ENCODE peak calls at places on chromosomes 2 and 18, in five cellular contexts. One of them, this sample, is unnamed.

GRCh38 chr2:231680284-231680991 is 27.9 kb upstream of the PTMA start:
- DNase-seq in GM12891: no peak
- DNase-seq in spleen: peak; percentile 79
- DNase-seq in GM12892: no peak
- DNase-seq in SK-N-SH: no peak
- DNase-seq in this sample: no peak

GRCh38 chr2:53859354-53860159 is at the start of gene GPR75:
- DNase-seq in GM12891: no peak
- DNase-seq in spleen: peak; percentile 73
- DNase-seq in GM12892: no peak
- DNase-seq in SK-N-SH: peak; percentile 27
- DNase-seq in this sample: no peak

GRCh38 chr2:187034434-187034833 is 185.5 kb upstream of the ZSWIM2 start:
- DNase-seq in GM12891: no peak
- DNase-seq in spleen: no peak
- DNase-seq in GM12892: no peak
- DNase-seq in SK-N-SH: no peak
- DNase-seq in this sample: no peak

GRCh38 chr2:52341732-52342131 is 1309.8 kb upstream of the NRXN1 start:
- DNase-seq in GM12891: no peak
- DNase-seq in spleen: no peak
- DNase-seq in GM12892: no peak
- DNase-seq in SK-N-SH: no peak
- DNase-seq in this sample: no peak

GRCh38 chr18:56489901-56490300 is 148.5 kb downstream of the TXNL1 start:
- DNase-seq in GM12891: no peak
- DNase-seq in spleen: no peak
- DNase-seq in GM12892: no peak
- DNase-seq in SK-N-SH: no peak
- DNase-seq in this sample: no peak

GRCh38 chr2:42252464-42252863 is 83.3 kb downstream of the EML4 start:
- DNase-seq in GM12891: no peak
- DNase-seq in spleen: no peak
- DNase-seq in GM12892: no peak
- DNase-seq in SK-N-SH: no peak
- DNase-seq in this sample: no peak

GRCh38 chr2:19140463-19141208 is 217.8 kb downstream of the OSR1 start:
- DNase-seq in GM12891: no peak
- DNase-seq in spleen: no peak
- DNase-seq in GM12892: no peak
- DNase-seq in SK-N-SH: no peak
- DNase-seq in this sample: peak; percentile 89

GRCh38 chr2:70111752-70112591 is 24.7 kb downstream of the PCBP1 start:
- DNase-seq in GM12891: no peak
- DNase-seq in spleen: peak; percentile 62
- DNase-seq in GM12892: no peak
- DNase-seq in SK-N-SH: peak; percentile 52
- DNase-seq in this sample: no peak

GRCh38 chr2:28586864-28587263 is 91.0 kb downstream of the PLB1 start:
- DNase-seq in GM12891: no peak
- DNase-seq in spleen: no peak
- DNase-seq in GM12892: no peak
- DNase-seq in SK-N-SH: no peak
- DNase-seq in this sample: no peak

GRCh38 chr2:176552456-176553135 is 283.4 kb downstream of the MTX2 start:
- DNase-seq in GM12891: no peak
- DNase-seq in spleen: no peak
- DNase-seq in GM12892: no peak
- DNase-seq in SK-N-SH: no peak
- DNase-seq in this sample: no peak

GRCh38 chr2:241516520-241516965 is 8.2 kb upstream of the STK25 start:
- DNase-seq in GM12891: no peak
- DNase-seq in spleen: no peak
- DNase-seq in GM12892: no peak
- DNase-seq in SK-N-SH: no peak
- DNase-seq in this sample: no peak

GRCh38 chr2:43027103-43027482 is 199.3 kb downstream of the ZFP36L2 start:
- DNase-seq in GM12891: no peak
- DNase-seq in spleen: peak; percentile 41
- DNase-seq in GM12892: no peak
- DNase-seq in SK-N-SH: no peak
- DNase-seq in this sample: no peak

GRCh38 chr2:56108806-56109205 is 75.0 kb upstream of the CCDC85A start:
- DNase-seq in GM12891: no peak
- DNase-seq in spleen: no peak
- DNase-seq in GM12892: no peak
- DNase-seq in SK-N-SH: no peak
- DNase-seq in this sample: no peak
- TF ChIP-seq POLR2AphosphoS5 in GM12891: no peak
- TF ChIP-seq POLR2AphosphoS5 in spleen: no peak
- TF ChIP-seq POLR2AphosphoS5 in GM12892: no peak
- TF ChIP-seq POLR2AphosphoS5 in SK-N-SH: no peak
- TF ChIP-seq POLR2AphosphoS5 in this sample: no peak

DNA sequence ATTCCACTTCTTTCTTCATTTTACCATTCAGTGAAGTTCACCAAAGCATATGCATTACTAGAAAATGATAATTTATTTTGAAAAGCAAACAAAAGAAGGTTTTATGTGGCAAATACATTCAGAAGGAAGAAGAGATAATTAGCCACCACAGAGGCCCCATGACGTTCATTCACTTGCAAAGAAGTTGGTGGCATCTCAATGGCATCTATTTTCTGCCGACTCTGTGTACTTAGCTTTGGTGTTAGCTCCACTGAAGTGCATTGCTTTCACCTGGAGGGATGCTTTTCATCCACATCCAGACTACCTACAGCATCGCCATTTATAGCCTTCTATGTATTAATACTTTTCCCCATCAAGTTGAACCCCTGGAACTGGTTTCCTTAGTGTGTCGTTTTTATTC is 53.8 kb downstream of the TRIB2 start:
- DNase-seq in GM12891: no peak
- DNase-seq in spleen: no peak
- DNase-seq in GM12892: no peak
- DNase-seq in SK-N-SH: no peak
- DNase-seq in this sample: no peak
- TF ChIP-seq POLR2AphosphoS5 in GM12891: no peak
- TF ChIP-seq POLR2AphosphoS5 in spleen: no peak
- TF ChIP-seq POLR2AphosphoS5 in GM12892: no peak
- TF ChIP-seq POLR2AphosphoS5 in SK-N-SH: no peak
- TF ChIP-seq POLR2AphosphoS5 in this sample: no peak

GRCh38 chr2:200469708-200470600 is 39.9 kb downstream of the KCTD18 start:
- DNase-seq in GM12891: no peak
- DNase-seq in spleen: no peak
- DNase-seq in GM12892: no peak
- DNase-seq in SK-N-SH: no peak
- DNase-seq in this sample: no peak
- TF ChIP-seq POLR2AphosphoS5 in GM12891: no peak
- TF ChIP-seq POLR2AphosphoS5 in spleen: no peak
- TF ChIP-seq POLR2AphosphoS5 in GM12892: no peak
- TF ChIP-seq POLR2AphosphoS5 in SK-N-SH: no peak
- TF ChIP-seq POLR2AphosphoS5 in this sample: no peak

GRCh38 chr2:173159794-173160463 is 84.3 kb downstream of the MAP3K20 start:
- DNase-seq in GM12891: no peak
- DNase-seq in spleen: peak; percentile 82
- DNase-seq in GM12892: no peak
- DNase-seq in SK-N-SH: no peak
- DNase-seq in this sample: peak; percentile 94
- TF ChIP-seq POLR2AphosphoS5 in GM12891: no peak
- TF ChIP-seq POLR2AphosphoS5 in spleen: no peak
- TF ChIP-seq POLR2AphosphoS5 in GM12892: no peak
- TF ChIP-seq POLR2AphosphoS5 in SK-N-SH: no peak
- TF ChIP-seq POLR2AphosphoS5 in this sample: no peak

GRCh38 chr2:47072018-47072691 is 83.0 kb downstream of the STPG4 start:
- DNase-seq in GM12891: no peak
- DNase-seq in spleen: peak; percentile 83
- DNase-seq in GM12892: no peak
- DNase-seq in SK-N-SH: peak; percentile 92
- DNase-seq in this sample: no peak
- TF ChIP-seq POLR2AphosphoS5 in GM12891: no peak
- TF ChIP-seq POLR2AphosphoS5 in spleen: peak; percentile 85
- TF ChIP-seq POLR2AphosphoS5 in GM12892: no peak
- TF ChIP-seq POLR2AphosphoS5 in SK-N-SH: peak; percentile 28
- TF ChIP-seq POLR2AphosphoS5 in this sample: no peak

GRCh38 chr2:168717790-168718502 is 84.5 kb upstream of the NOSTRIN start:
- DNase-seq in GM12891: no peak
- DNase-seq in spleen: no peak
- DNase-seq in GM12892: no peak
- DNase-seq in SK-N-SH: no peak
- DNase-seq in this sample: no peak
- TF ChIP-seq POLR2AphosphoS5 in GM12891: no peak
- TF ChIP-seq POLR2AphosphoS5 in spleen: no peak
- TF ChIP-seq POLR2AphosphoS5 in GM12892: no peak
- TF ChIP-seq POLR2AphosphoS5 in SK-N-SH: no peak
- TF ChIP-seq POLR2AphosphoS5 in this sample: no peak

DNA sequence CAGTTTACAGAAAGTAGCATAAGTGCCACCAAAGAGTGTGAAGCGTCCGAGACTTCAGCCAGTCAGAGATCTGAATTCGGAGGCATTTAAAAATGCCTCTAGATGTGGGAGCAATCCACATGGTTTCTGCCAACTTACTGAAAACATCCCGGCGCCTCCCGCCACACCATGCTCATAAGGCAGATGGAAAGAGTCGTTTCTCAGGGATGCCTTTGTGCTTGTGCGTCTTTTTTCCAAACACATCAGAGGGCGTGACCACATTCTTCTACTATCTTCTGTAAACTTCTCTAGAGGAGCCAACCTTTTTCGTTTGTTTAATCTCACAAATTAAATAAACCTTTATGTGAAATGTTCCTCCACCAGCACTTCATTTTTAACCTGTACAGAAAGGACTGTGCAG is 88.8 kb downstream of the NRP2 start:
- DNase-seq in GM12891: no peak
- DNase-seq in spleen: no peak
- DNase-seq in GM12892: no peak
- DNase-seq in SK-N-SH: no peak
- DNase-seq in this sample: no peak
- TF ChIP-seq POLR2AphosphoS5 in GM12891: no peak
- TF ChIP-seq POLR2AphosphoS5 in spleen: no peak
- TF ChIP-seq POLR2AphosphoS5 in GM12892: no peak
- TF ChIP-seq POLR2AphosphoS5 in SK-N-SH: no peak
- TF ChIP-seq POLR2AphosphoS5 in this sample: no peak

GRCh38 chr2:9779572-9780264 is 63.6 kb upstream of the TAF1B start:
- DNase-seq in GM12891: peak; percentile 54
- DNase-seq in spleen: no peak
- DNase-seq in GM12892: no peak
- DNase-seq in SK-N-SH: no peak
- DNase-seq in this sample: no peak
- TF ChIP-seq POLR2AphosphoS5 in GM12891: no peak
- TF ChIP-seq POLR2AphosphoS5 in spleen: no peak
- TF ChIP-seq POLR2AphosphoS5 in GM12892: no peak
- TF ChIP-seq POLR2AphosphoS5 in SK-N-SH: no peak
- TF ChIP-seq POLR2AphosphoS5 in this sample: no peak

DNA sequence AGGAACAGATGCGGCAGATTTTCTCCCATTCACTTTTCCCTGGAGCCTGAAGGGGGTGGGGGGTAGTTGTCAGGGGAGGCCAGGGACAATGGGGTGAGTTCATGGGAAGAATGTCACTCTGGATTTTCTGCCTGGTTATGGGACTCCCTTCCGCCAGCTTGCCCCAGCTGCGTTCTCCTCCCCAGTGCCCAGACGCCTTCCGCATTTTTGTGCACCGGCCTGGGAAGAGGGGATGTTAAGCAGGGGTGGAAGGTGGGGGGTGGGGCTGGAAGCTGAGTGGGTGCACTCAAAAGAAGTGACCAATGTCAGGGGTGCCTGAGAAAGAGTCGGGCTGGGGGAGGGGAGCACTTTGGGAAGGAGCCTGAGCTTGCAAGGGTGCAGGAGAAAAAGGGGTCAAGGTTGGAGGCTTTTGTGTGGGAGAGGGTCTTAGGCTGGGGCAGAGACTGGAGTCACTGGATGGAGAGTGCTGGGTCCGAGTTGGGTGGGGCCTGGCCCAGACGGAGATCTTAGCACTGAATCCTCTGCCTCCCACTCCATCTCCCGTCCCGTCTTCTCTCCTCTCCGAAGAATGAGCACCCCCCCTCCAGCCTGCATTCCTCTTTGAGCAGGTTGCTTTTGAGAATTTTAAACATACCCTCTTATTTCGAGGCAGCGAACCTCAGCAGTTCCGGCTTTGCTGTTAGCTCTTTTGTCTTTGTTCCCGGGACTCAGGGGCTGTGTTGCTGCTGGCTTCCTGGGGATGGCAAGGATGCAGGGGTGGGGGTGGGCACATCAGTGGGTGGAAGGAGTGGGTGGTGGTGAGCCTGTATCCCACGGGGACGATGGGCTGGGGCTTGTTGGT is 2.7 kb downstream of the IGFBP2 start:
- DNase-seq in GM12891: no peak
- DNase-seq in spleen: no peak
- DNase-seq in GM12892: no peak
- DNase-seq in SK-N-SH: peak; percentile 70
- DNase-seq in this sample: no peak
- TF ChIP-seq POLR2AphosphoS5 in GM12891: no peak
- TF ChIP-seq POLR2AphosphoS5 in spleen: no peak
- TF ChIP-seq POLR2AphosphoS5 in GM12892: no peak
- TF ChIP-seq POLR2AphosphoS5 in SK-N-SH: no peak
- TF ChIP-seq POLR2AphosphoS5 in this sample: no peak

GRCh38 chr18:48138211-48138610 is 207.8 kb upstream of the SMAD2 start:
- DNase-seq in GM12891: no peak
- DNase-seq in spleen: peak; percentile 39
- DNase-seq in GM12892: no peak
- DNase-seq in SK-N-SH: no peak
- DNase-seq in this sample: no peak

GRCh38 chr18:48136544-48137353 is 206.3 kb upstream of the SMAD2 start:
- DNase-seq in GM12891: peak; percentile 35
- DNase-seq in spleen: peak; percentile 70
- DNase-seq in GM12892: no peak
- DNase-seq in SK-N-SH: peak; percentile 86
- DNase-seq in this sample: no peak

GRCh38 chr18:48138660-48139426 is 208.4 kb upstream of the SMAD2 start:
- DNase-seq in GM12891: no peak
- DNase-seq in spleen: peak; percentile 66
- DNase-seq in GM12892: no peak
- DNase-seq in SK-N-SH: no peak
- DNase-seq in this sample: no peak

GRCh38 chr18:48136051-48136543 is 205.6 kb upstream of the SMAD2 start:
- DNase-seq in GM12891: no peak
- DNase-seq in spleen: peak; percentile 75
- DNase-seq in GM12892: no peak
- DNase-seq in SK-N-SH: peak; percentile 86
- DNase-seq in this sample: no peak

GRCh38 chr18:48137354-48138208 is 207.1 kb upstream of the SMAD2 start:
- DNase-seq in GM12891: no peak
- DNase-seq in spleen: peak; percentile 41
- DNase-seq in GM12892: no peak
- DNase-seq in SK-N-SH: no peak
- DNase-seq in this sample: no peak
- TF ChIP-seq POLR2AphosphoS5 in GM12891: no peak
- TF ChIP-seq POLR2AphosphoS5 in spleen: no peak
- TF ChIP-seq POLR2AphosphoS5 in GM12892: no peak
- TF ChIP-seq POLR2AphosphoS5 in SK-N-SH: no peak
- TF ChIP-seq POLR2AphosphoS5 in this sample: no peak

This sample was measured in Panc1.